ENCODE peak calls at places on chromosomes 13 and 19, in six cellular contexts. One of them, this sample, is unnamed.

GRCh38 chr19:19334063-19334988 is 13.7 kb downstream of the MAU2 start:
- DNase-seq in EL: no peak
- DNase-seq in cardiac muscle cell: no peak
- DNase-seq in spleen: no peak
- DNase-seq in fibroblast of pulmonary artery: no peak
- DNase-seq in A673: no peak
- DNase-seq in this sample: no peak

GRCh38 chr13:44306401-44307192 is 67.0 kb upstream of the SERP2 start:
- DNase-seq in fibroblast of pulmonary artery: peak; percentile 99
- DNase-seq in cardiac muscle cell: peak; percentile 95
- DNase-seq in A673: peak; percentile 45
- DNase-seq in spleen: no peak
- DNase-seq in EL: peak; percentile 94
- DNase-seq in this sample: peak; percentile 87

GRCh38 chr13:110010433-110011135 is 224.2 kb upstream of the IRS2 start:
- DNase-seq in fibroblast of pulmonary artery: peak; percentile 37
- DNase-seq in cardiac muscle cell: peak; percentile 29
- DNase-seq in spleen: no peak
- DNase-seq in EL: peak; percentile 19
- DNase-seq in A673: no peak
- DNase-seq in this sample: no peak

GRCh38 chr13:73254827-73255226 is 196.0 kb downstream of the KLF5 start:
- DNase-seq in cardiac muscle cell: no peak
- DNase-seq in spleen: no peak
- DNase-seq in EL: peak; percentile 13
- DNase-seq in fibroblast of pulmonary artery: no peak
- DNase-seq in A673: no peak
- DNase-seq in this sample: no peak

GRCh38 chr19:38035515-38036495 is 128.8 kb downstream of the SIPA1L3 start:
- DNase-seq in fibroblast of pulmonary artery: peak; percentile 39
- DNase-seq in spleen: no peak
- DNase-seq in A673: no peak
- DNase-seq in cardiac muscle cell: peak; percentile 38
- DNase-seq in EL: peak; percentile 81
- DNase-seq in this sample: peak; percentile 58

GRCh38 chr13:51829236-51829899 is 15.6 kb downstream of the TMEM272 start:
- DNase-seq in fibroblast of pulmonary artery: no peak
- DNase-seq in cardiac muscle cell: no peak
- DNase-seq in A673: no peak
- DNase-seq in EL: no peak
- DNase-seq in spleen: no peak
- DNase-seq in this sample: no peak

GRCh38 chr13:51761638-51762350 is 42.2 kb downstream of the DHRS12 start:
- DNase-seq in spleen: no peak
- DNase-seq in cardiac muscle cell: no peak
- DNase-seq in EL: peak; percentile 21
- DNase-seq in fibroblast of pulmonary artery: no peak
- DNase-seq in A673: no peak
- DNase-seq in this sample: peak; percentile 7

GRCh38 chr13:66635526-66635925 is 594.6 kb downstream of the PCDH9 start:
- DNase-seq in spleen: no peak
- DNase-seq in fibroblast of pulmonary artery: peak; percentile 93
- DNase-seq in A673: no peak
- DNase-seq in EL: peak; percentile 79
- DNase-seq in cardiac muscle cell: peak; percentile 79
- DNase-seq in this sample: peak; percentile 79

GRCh38 chr19:31252476-31252875 is 96.8 kb downstream of the TSHZ3 start:
- DNase-seq in spleen: no peak
- DNase-seq in A673: no peak
- DNase-seq in EL: no peak
- DNase-seq in fibroblast of pulmonary artery: no peak
- DNase-seq in cardiac muscle cell: no peak
- DNase-seq in this sample: no peak

GRCh38 chr19:5304486-5304885 is 36.1 kb downstream of the PTPRS start:
- DNase-seq in EL: no peak
- DNase-seq in cardiac muscle cell: no peak
- DNase-seq in A673: no peak
- DNase-seq in spleen: no peak
- DNase-seq in fibroblast of pulmonary artery: no peak
- DNase-seq in this sample: no peak

GRCh38 chr19:1953037-1953436 is 12.1 kb downstream of the CSNK1G2 start:
- DNase-seq in spleen: no peak
- DNase-seq in A673: no peak
- DNase-seq in fibroblast of pulmonary artery: no peak
- DNase-seq in cardiac muscle cell: no peak
- DNase-seq in EL: no peak
- DNase-seq in this sample: no peak

GRCh38 chr19:53015730-53016129 is 2.0 kb downstream of the ERVV-1 start:
- DNase-seq in fibroblast of pulmonary artery: no peak
- DNase-seq in cardiac muscle cell: no peak
- DNase-seq in spleen: no peak
- DNase-seq in EL: no peak
- DNase-seq in A673: no peak
- DNase-seq in this sample: no peak

GRCh38 chr13:48582086-48582485 is 49.2 kb upstream of the RCBTB2 start:
- DNase-seq in EL: no peak
- DNase-seq in fibroblast of pulmonary artery: no peak
- DNase-seq in cardiac muscle cell: no peak
- DNase-seq in A673: no peak
- DNase-seq in spleen: no peak
- DNase-seq in this sample: no peak

GRCh38 chr13:106518535-106518934 is 16.9 kb downstream of the EFNB2 start:
- DNase-seq in fibroblast of pulmonary artery: no peak
- DNase-seq in cardiac muscle cell: no peak
- DNase-seq in spleen: no peak
- DNase-seq in A673: no peak
- DNase-seq in EL: no peak
- DNase-seq in this sample: no peak

GRCh38 chr19:11458236-11458900 is 22.5 kb downstream of the ELAVL3 start:
- DNase-seq in cardiac muscle cell: no peak
- DNase-seq in spleen: no peak
- DNase-seq in fibroblast of pulmonary artery: no peak
- DNase-seq in A673: no peak
- DNase-seq in EL: no peak
- DNase-seq in this sample: no peak

GRCh38 chr13:79741006-79741405 is 260.1 kb downstream of the NDFIP2 start:
- DNase-seq in EL: peak; percentile 22
- DNase-seq in spleen: no peak
- DNase-seq in cardiac muscle cell: peak; percentile 55
- DNase-seq in fibroblast of pulmonary artery: peak; percentile 54
- DNase-seq in A673: no peak
- DNase-seq in this sample: peak; percentile 36

GRCh38 chr13:30276178-30276577 is 31.2 kb downstream of the KATNAL1 start:
- DNase-seq in fibroblast of pulmonary artery: no peak
- DNase-seq in spleen: no peak
- DNase-seq in A673: no peak
- DNase-seq in EL: no peak
- DNase-seq in cardiac muscle cell: no peak
- DNase-seq in this sample: no peak

GRCh38 chr13:98629055-98629454 is 52.1 kb upstream of the STK24 start:
- DNase-seq in A673: no peak
- DNase-seq in cardiac muscle cell: no peak
- DNase-seq in fibroblast of pulmonary artery: no peak
- DNase-seq in spleen: no peak
- DNase-seq in EL: no peak
- DNase-seq in this sample: no peak

GRCh38 chr19:960601-960938 is 23.6 kb upstream of the WDR18 start:
- DNase-seq in EL: no peak
- DNase-seq in fibroblast of pulmonary artery: no peak
- DNase-seq in cardiac muscle cell: no peak
- DNase-seq in spleen: no peak
- DNase-seq in A673: no peak
- DNase-seq in this sample: no peak

GRCh38 chr13:46367622-46368327 is 19.3 kb downstream of the RUBCNL start:
- DNase-seq in fibroblast of pulmonary artery: peak; percentile 64
- DNase-seq in EL: peak; percentile 35
- DNase-seq in cardiac muscle cell: peak; percentile 33
- DNase-seq in spleen: no peak
- DNase-seq in A673: no peak
- DNase-seq in this sample: no peak

GRCh38 chr13:113636266-113636963 is 21.6 kb downstream of the ATP4B start:
- DNase-seq in fibroblast of pulmonary artery: no peak
- DNase-seq in cardiac muscle cell: no peak
- DNase-seq in A673: no peak
- DNase-seq in spleen: peak; percentile 45
- DNase-seq in EL: no peak
- DNase-seq in this sample: no peak

GRCh38 chr13:28415994-28416411 is 78.9 kb downstream of the FLT1 start:
- DNase-seq in A673: no peak
- DNase-seq in EL: no peak
- DNase-seq in fibroblast of pulmonary artery: no peak
- DNase-seq in spleen: no peak
- DNase-seq in cardiac muscle cell: no peak
- DNase-seq in this sample: no peak

GRCh38 chr19:40685563-40685962 is 4.9 kb downstream of the NUMBL start:
- DNase-seq in fibroblast of pulmonary artery: no peak
- DNase-seq in A673: no peak
- DNase-seq in EL: no peak
- DNase-seq in spleen: no peak
- DNase-seq in cardiac muscle cell: no peak
- DNase-seq in this sample: peak; percentile 13

GRCh38 chr19:46574533-46574932 is 26.6 kb upstream of the CALM3 start:
- DNase-seq in fibroblast of pulmonary artery: no peak
- DNase-seq in A673: peak; percentile 87
- DNase-seq in cardiac muscle cell: peak; percentile 27
- DNase-seq in spleen: no peak
- DNase-seq in EL: no peak
- DNase-seq in this sample: no peak

GRCh38 chr13:32038353-32038752 is 6.8 kb downstream of the FRY start:
- DNase-seq in cardiac muscle cell: no peak
- DNase-seq in fibroblast of pulmonary artery: no peak
- DNase-seq in A673: no peak
- DNase-seq in EL: no peak
- DNase-seq in spleen: no peak
- DNase-seq in this sample: no peak

GRCh38 chr19:4647676-4648644 is 8.6 kb downstream of the TNFAIP8L1 start:
- DNase-seq in cardiac muscle cell: peak; percentile 70
- DNase-seq in EL: no peak
- DNase-seq in fibroblast of pulmonary artery: peak; percentile 81
- DNase-seq in A673: no peak
- DNase-seq in spleen: peak; percentile 86
- DNase-seq in this sample: no peak

GRCh38 chr19:53182202-53182601 is 11.0 kb downstream of the ZNF665 start:
- DNase-seq in A673: no peak
- DNase-seq in EL: peak; percentile 86
- DNase-seq in spleen: no peak
- DNase-seq in cardiac muscle cell: no peak
- DNase-seq in fibroblast of pulmonary artery: no peak
- DNase-seq in this sample: no peak

GRCh38 chr19:45730389-45731288 is at the start of gene FBXO46:
- DNase-seq in fibroblast of pulmonary artery: peak; percentile 99
- DNase-seq in A673: peak; percentile 100
- DNase-seq in cardiac muscle cell: peak; percentile 100
- DNase-seq in EL: peak; percentile 99
- DNase-seq in spleen: peak; percentile 99
- DNase-seq in this sample: peak; percentile 98

GRCh38 chr13:49246850-49247721 is 639 bp upstream of the CDADC1 start:
- DNase-seq in cardiac muscle cell: no peak
- DNase-seq in EL: no peak
- DNase-seq in A673: no peak
- DNase-seq in spleen: no peak
- DNase-seq in fibroblast of pulmonary artery: no peak
- DNase-seq in this sample: no peak

GRCh38 chr19:18523841-18524240 is 2.0 kb upstream of the ELL start:
- DNase-seq in cardiac muscle cell: no peak
- DNase-seq in fibroblast of pulmonary artery: no peak
- DNase-seq in spleen: no peak
- DNase-seq in EL: no peak
- DNase-seq in A673: no peak
- DNase-seq in this sample: no peak

GRCh38 chr13:102729560-102730275 is 34.9 kb upstream of the METTL21C start:
- DNase-seq in fibroblast of pulmonary artery: peak; percentile 91
- DNase-seq in cardiac muscle cell: peak; percentile 87
- DNase-seq in spleen: no peak
- DNase-seq in A673: peak; percentile 32
- DNase-seq in EL: peak; percentile 61
- DNase-seq in this sample: no peak

GRCh38 chr13:28494537-28494860 is 429 bp downstream of the FLT1 start:
- DNase-seq in EL: no peak
- DNase-seq in A673: peak; percentile 27
- DNase-seq in fibroblast of pulmonary artery: peak; percentile 37
- DNase-seq in cardiac muscle cell: no peak
- DNase-seq in spleen: no peak
- DNase-seq in this sample: no peak

GRCh38 chr19:41327499-41328156 is 17.7 kb downstream of the CCDC97 start:
- DNase-seq in EL: no peak
- DNase-seq in A673: no peak
- DNase-seq in fibroblast of pulmonary artery: peak; percentile 39
- DNase-seq in cardiac muscle cell: peak; percentile 51
- DNase-seq in spleen: peak; percentile 98
- DNase-seq in this sample: no peak

GRCh38 chr19:35468637-35469036 is 20.6 kb downstream of the FFAR2 start:
- DNase-seq in cardiac muscle cell: peak; percentile 64
- DNase-seq in A673: peak; percentile 51
- DNase-seq in fibroblast of pulmonary artery: peak; percentile 46
- DNase-seq in spleen: peak; percentile 90
- DNase-seq in EL: peak; percentile 17
- DNase-seq in this sample: peak; percentile 25

GRCh38 chr19:12884926-12885748 is 1.9 kb downstream of the KLF1 start:
- DNase-seq in fibroblast of pulmonary artery: peak; percentile 60
- DNase-seq in spleen: peak; percentile 96
- DNase-seq in EL: peak; percentile 51
- DNase-seq in cardiac muscle cell: peak; percentile 68
- DNase-seq in A673: peak; percentile 77
- DNase-seq in this sample: peak; percentile 36

GRCh38 chr19:6068711-6069110 is 41.6 kb downstream of the RFX2 start:
- DNase-seq in fibroblast of pulmonary artery: no peak
- DNase-seq in cardiac muscle cell: no peak
- DNase-seq in spleen: no peak
- DNase-seq in A673: no peak
- DNase-seq in EL: no peak
- DNase-seq in this sample: no peak

GRCh38 chr13:110309159-110309476 is 2.0 kb downstream of the COL4A2 start:
- DNase-seq in A673: no peak
- DNase-seq in fibroblast of pulmonary artery: no peak
- DNase-seq in cardiac muscle cell: no peak
- DNase-seq in spleen: no peak
- DNase-seq in EL: no peak
- DNase-seq in this sample: no peak

GRCh38 chr13:38755792-38756191 is 68.9 kb downstream of the FREM2 start:
- DNase-seq in A673: no peak
- DNase-seq in cardiac muscle cell: no peak
- DNase-seq in EL: no peak
- DNase-seq in fibroblast of pulmonary artery: no peak
- DNase-seq in spleen: no peak
- DNase-seq in this sample: no peak